ENCODE peak calls at places on chromosome 2, in seven cellular contexts. Z is epithelial cell of prostate, L is Kasumi-1, Q is choroid plexus epithelial cell, V is posterior cingulate gyrus, P is psoas muscle, B is heart left ventricle. O is an unnamed sample.

GRCh38 chr2:56108806-56109205 is 75.0 kb upstream of the CCDC85A start:
- DNase-seq in Z (no peak), L (no peak), Q (no peak), V (no peak), P (no peak), B (no peak), O (no peak)

GRCh38 chr2:149134335-149134923 is 95.9 kb downstream of the LYPD6B start:
- DNase-seq in Z (no peak), L (no peak), Q (no peak), V (no peak), P (no peak), B (no peak), O (no peak)

GRCh38 chr2:157747695-157748370 is 119.2 kb upstream of the ACVR1C start:
- DNase-seq in Z (peak; percentile 44), L (no peak), Q (peak; percentile 57), V (no peak), P (peak; percentile 78), B (no peak), O (peak; percentile 53)

GRCh38 chr2:973129-973528 is 22.5 kb downstream of the SNTG2 start:
- DNase-seq in Z (no peak), L (no peak), Q (no peak), V (no peak), P (no peak), B (no peak), O (no peak)

GRCh38 chr2:101114268-101114783 is 36.9 kb downstream of the TBC1D8 start:
- DNase-seq in Z (no peak), L (no peak), Q (no peak), V (no peak), P (no peak), B (no peak), O (no peak)

GRCh38 chr2:134392689-134393476 is 139.0 kb downstream of the MGAT5 start:
- DNase-seq in Z (no peak), L (no peak), Q (peak; percentile 51), V (no peak), P (no peak), B (no peak), O (no peak)

GRCh38 chr2:29628882-29629281 is 292.5 kb downstream of the ALK start:
- DNase-seq in Z (no peak), L (no peak), Q (peak; percentile 63), V (no peak), P (no peak), B (peak; percentile 38), O (no peak)

GRCh38 chr2:70627499-70627898 is 73.9 kb upstream of the TGFA start:
- DNase-seq in Z (peak; percentile 18), L (no peak), Q (peak; percentile 43), V (no peak), P (no peak), B (no peak), O (no peak)

GRCh38 chr2:19861771-19862170 is 40.0 kb downstream of the TTC32 start:
- DNase-seq in Z (no peak), L (no peak), Q (peak; percentile 21), V (no peak), P (no peak), B (no peak), O (no peak)

GRCh38 chr2:19312949-19313348 is 45.5 kb downstream of the OSR1 start:
- DNase-seq in Z (no peak), L (peak; percentile 1), Q (peak; percentile 79), V (no peak), P (no peak), B (no peak), O (peak; percentile 26)

GRCh38 chr2:232236200-232236599 is 142.4 kb upstream of the ALPP start:
- DNase-seq in Z (peak; percentile 81), L (no peak), Q (peak; percentile 13), V (no peak), P (no peak), B (no peak), O (no peak)

GRCh38 chr2:112472547-112473263 is 9.3 kb upstream of the TTL start:
- DNase-seq in Z (no peak), L (no peak), Q (no peak), V (no peak), P (no peak), B (no peak), O (no peak)

O was measured in OCI-M1.